ENCODE peak calls at places on chromosome 14, in five cellular contexts. One of them, this sample, is unnamed.

GRCh38 chr14:93081875-93082570 is 33.7 kb downstream of the ITPK1 start:
- DNase-seq in H1: no peak
- DNase-seq in SK-N-SH: no peak
- DNase-seq in K562: no peak
- DNase-seq in GM12878: no peak
- DNase-seq in this sample: no peak

GRCh38 chr14:75432406-75432805 is 4.6 kb downstream of the JDP2 start:
- DNase-seq in H1: no peak
- DNase-seq in SK-N-SH: no peak
- DNase-seq in K562: no peak
- DNase-seq in GM12878: no peak
- DNase-seq in this sample: no peak

GRCh38 chr14:71403673-71404072 is 496.4 kb downstream of the PCNX1 start:
- DNase-seq in H1: no peak
- DNase-seq in SK-N-SH: peak
- DNase-seq in K562: peak
- DNase-seq in GM12878: peak
- DNase-seq in this sample: peak

GRCh38 chr14:84482256-84483071 is 1047.5 kb upstream of the FLRT2 start:
- DNase-seq in H1: no peak
- DNase-seq in SK-N-SH: no peak
- DNase-seq in K562: no peak
- DNase-seq in GM12878: no peak
- DNase-seq in this sample: no peak

GRCh38 chr14:21990116-21990515 is 316.5 kb upstream of the OR4E1 start:
- DNase-seq in H1: no peak
- DNase-seq in SK-N-SH: peak
- DNase-seq in K562: no peak
- DNase-seq in GM12878: no peak
- DNase-seq in this sample: no peak

GRCh38 chr14:56760164-56760914 is 49.9 kb downstream of the OTX2 start:
- DNase-seq in H1: no peak
- DNase-seq in SK-N-SH: no peak
- DNase-seq in K562: no peak
- DNase-seq in GM12878: no peak
- DNase-seq in this sample: no peak

GRCh38 chr14:34713681-34714319 is 593 bp downstream of the CFL2 start:
- DNase-seq in H1: no peak
- DNase-seq in SK-N-SH: no peak
- DNase-seq in K562: peak
- DNase-seq in GM12878: no peak
- DNase-seq in this sample: no peak

GRCh38 chr14:57487771-57488170 is 5.9 kb downstream of the CCDC198 start:
- DNase-seq in H1: no peak
- DNase-seq in SK-N-SH: no peak
- DNase-seq in K562: no peak
- DNase-seq in GM12878: no peak
- DNase-seq in this sample: no peak

GRCh38 chr14:88929656-88930436 is 105.4 kb downstream of the TTC8 start:
- DNase-seq in H1: no peak
- DNase-seq in SK-N-SH: no peak
- DNase-seq in K562: peak
- DNase-seq in GM12878: no peak
- DNase-seq in this sample: no peak

GRCh38 chr14:69005432-69006148 is 26.5 kb upstream of the ACTN1 start:
- DNase-seq in H1: no peak
- DNase-seq in SK-N-SH: peak
- DNase-seq in K562: peak
- DNase-seq in GM12878: no peak
- DNase-seq in this sample: no peak

GRCh38 chr14:77219591-77219990 is 38.0 kb downstream of the TMEM63C start:
- DNase-seq in H1: no peak
- DNase-seq in SK-N-SH: no peak
- DNase-seq in K562: no peak
- DNase-seq in GM12878: no peak
- DNase-seq in this sample: no peak

GRCh38 chr14:95620659-95621059 is 65.6 kb upstream of the TCL1B start:
- DNase-seq in H1: no peak
- DNase-seq in SK-N-SH: no peak
- DNase-seq in K562: peak
- DNase-seq in GM12878: no peak
- DNase-seq in this sample: peak

GRCh38 chr14:63787995-63788946 is 60.4 kb upstream of the SGPP1 start:
- DNase-seq in H1: no peak
- DNase-seq in SK-N-SH: no peak
- DNase-seq in K562: no peak
- DNase-seq in GM12878: no peak
- DNase-seq in this sample: no peak

GRCh38 chr14:100607611-100607956 is 20.4 kb upstream of the BEGAIN start:
- DNase-seq in H1: no peak
- DNase-seq in SK-N-SH: peak
- DNase-seq in K562: no peak
- DNase-seq in GM12878: no peak
- DNase-seq in this sample: no peak

GRCh38 chr14:34568803-34569202 is 29.3 kb upstream of the EAPP start:
- DNase-seq in H1: no peak
- DNase-seq in SK-N-SH: no peak
- DNase-seq in K562: no peak
- DNase-seq in GM12878: no peak
- DNase-seq in this sample: no peak

GRCh38 chr14:75982724-75983358 is 1.0 kb upstream of the TGFB3 start:
- DNase-seq in H1: no peak
- DNase-seq in SK-N-SH: no peak
- DNase-seq in K562: no peak
- DNase-seq in GM12878: no peak
- DNase-seq in this sample: peak

GRCh38 chr14:64762044-64763034 is 58.1 kb downstream of the PLEKHG3 start:
- DNase-seq in H1: no peak
- DNase-seq in SK-N-SH: peak
- DNase-seq in K562: peak
- DNase-seq in GM12878: no peak
- DNase-seq in this sample: no peak

GRCh38 chr14:43539210-43539609 is 967.9 kb downstream of the FSCB start:
- DNase-seq in H1: no peak
- DNase-seq in SK-N-SH: no peak
- DNase-seq in K562: no peak
- DNase-seq in GM12878: no peak
- DNase-seq in this sample: no peak

GRCh38 chr14:91246051-91246852 is 1.7 kb upstream of the GPR68 start:
- DNase-seq in H1: no peak
- DNase-seq in SK-N-SH: no peak
- DNase-seq in K562: no peak
- DNase-seq in GM12878: no peak
- DNase-seq in this sample: no peak

GRCh38 chr14:101122114-101122854 is 218.8 kb upstream of the RTL1 start:
- DNase-seq in H1: no peak
- DNase-seq in SK-N-SH: peak
- DNase-seq in K562: no peak
- DNase-seq in GM12878: no peak
- DNase-seq in this sample: no peak

GRCh38 chr14:38790916-38791315 is 312.1 kb downstream of the SEC23A start:
- DNase-seq in H1: no peak
- DNase-seq in SK-N-SH: no peak
- DNase-seq in K562: no peak
- DNase-seq in GM12878: no peak
- DNase-seq in this sample: no peak

GRCh38 chr14:38788060-38788459 is 315.0 kb downstream of the SEC23A start:
- DNase-seq in H1: no peak
- DNase-seq in SK-N-SH: no peak
- DNase-seq in K562: no peak
- DNase-seq in GM12878: no peak
- DNase-seq in this sample: no peak

GRCh38 chr14:38791862-38792261 is 311.2 kb downstream of the SEC23A start:
- DNase-seq in H1: no peak
- DNase-seq in SK-N-SH: no peak
- DNase-seq in K562: no peak
- DNase-seq in GM12878: no peak
- DNase-seq in this sample: no peak

DNA sequence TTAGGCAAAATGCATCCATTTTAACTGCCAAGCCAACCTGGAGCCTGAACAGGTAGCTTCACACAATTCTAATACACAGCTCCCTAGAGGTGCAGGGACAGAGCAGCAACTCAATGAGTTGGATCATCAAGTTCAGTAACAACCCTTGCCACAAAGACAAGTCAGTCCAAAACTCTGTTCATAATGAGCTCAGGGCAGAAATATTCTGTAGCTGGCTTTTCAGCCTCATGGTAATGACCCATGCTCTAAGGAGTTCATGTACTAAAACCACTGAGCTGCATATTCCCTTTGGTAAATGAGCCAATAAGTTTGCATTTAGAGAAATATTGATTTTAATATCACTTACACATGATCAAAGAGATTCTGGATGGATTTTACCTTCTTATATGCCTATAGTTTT is 316.1 kb downstream of the SEC23A start:
- DNase-seq in H1: no peak
- DNase-seq in SK-N-SH: no peak
- DNase-seq in K562: no peak
- DNase-seq in GM12878: no peak
- DNase-seq in this sample: no peak
- TF ChIP-seq GABPA in H1: no peak
- TF ChIP-seq GABPA in SK-N-SH: no peak
- TF ChIP-seq GABPA in K562: no peak
- TF ChIP-seq GABPA in GM12878: no peak
- TF ChIP-seq GABPA in this sample: no peak

DNA sequence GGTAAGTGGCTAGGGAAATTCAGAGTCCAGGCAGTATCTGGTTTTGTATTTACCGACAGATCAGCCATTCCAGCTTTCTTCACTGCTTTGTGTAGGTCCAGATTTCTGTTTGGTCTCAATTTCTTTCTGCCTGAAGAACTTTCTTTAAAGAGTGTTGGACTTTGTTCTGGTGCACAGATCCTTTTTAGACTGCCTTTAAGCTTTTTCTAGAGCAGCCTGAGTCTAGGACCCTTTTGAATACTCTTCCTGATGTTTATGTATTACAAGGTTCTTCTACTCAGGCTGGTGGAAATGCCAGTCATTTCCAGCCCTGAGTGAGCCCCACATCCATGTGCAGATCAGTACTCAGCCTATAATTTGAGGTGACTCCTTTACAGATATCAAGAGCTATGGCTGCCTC is 54.7 kb downstream of the DAAM1 start:
- DNase-seq in H1: no peak
- DNase-seq in SK-N-SH: no peak
- DNase-seq in K562: no peak
- DNase-seq in GM12878: no peak
- DNase-seq in this sample: no peak
- TF ChIP-seq GABPA in H1: no peak
- TF ChIP-seq GABPA in SK-N-SH: no peak
- TF ChIP-seq GABPA in K562: no peak
- TF ChIP-seq GABPA in GM12878: no peak
- TF ChIP-seq GABPA in this sample: no peak

GRCh38 chr14:105473033-105473676 is 1.5 kb upstream of the CRIP2 start:
- DNase-seq in H1: no peak
- DNase-seq in SK-N-SH: peak
- DNase-seq in K562: no peak
- DNase-seq in GM12878: no peak
- DNase-seq in this sample: no peak

GRCh38 chr14:105474478-105475268 is at the start of gene CRIP2:
- DNase-seq in H1: no peak
- DNase-seq in SK-N-SH: peak
- DNase-seq in K562: peak
- DNase-seq in GM12878: no peak
- DNase-seq in this sample: no peak

GRCh38 chr14:105475269-105475915 is 771 bp downstream of the CRIP2 start:
- DNase-seq in H1: no peak
- DNase-seq in SK-N-SH: no peak
- DNase-seq in K562: no peak
- DNase-seq in GM12878: no peak
- DNase-seq in this sample: no peak

GRCh38 chr14:105472496-105472991 is 2.1 kb upstream of the CRIP2 start:
- DNase-seq in H1: no peak
- DNase-seq in SK-N-SH: peak
- DNase-seq in K562: no peak
- DNase-seq in GM12878: no peak
- DNase-seq in this sample: no peak

DNA sequence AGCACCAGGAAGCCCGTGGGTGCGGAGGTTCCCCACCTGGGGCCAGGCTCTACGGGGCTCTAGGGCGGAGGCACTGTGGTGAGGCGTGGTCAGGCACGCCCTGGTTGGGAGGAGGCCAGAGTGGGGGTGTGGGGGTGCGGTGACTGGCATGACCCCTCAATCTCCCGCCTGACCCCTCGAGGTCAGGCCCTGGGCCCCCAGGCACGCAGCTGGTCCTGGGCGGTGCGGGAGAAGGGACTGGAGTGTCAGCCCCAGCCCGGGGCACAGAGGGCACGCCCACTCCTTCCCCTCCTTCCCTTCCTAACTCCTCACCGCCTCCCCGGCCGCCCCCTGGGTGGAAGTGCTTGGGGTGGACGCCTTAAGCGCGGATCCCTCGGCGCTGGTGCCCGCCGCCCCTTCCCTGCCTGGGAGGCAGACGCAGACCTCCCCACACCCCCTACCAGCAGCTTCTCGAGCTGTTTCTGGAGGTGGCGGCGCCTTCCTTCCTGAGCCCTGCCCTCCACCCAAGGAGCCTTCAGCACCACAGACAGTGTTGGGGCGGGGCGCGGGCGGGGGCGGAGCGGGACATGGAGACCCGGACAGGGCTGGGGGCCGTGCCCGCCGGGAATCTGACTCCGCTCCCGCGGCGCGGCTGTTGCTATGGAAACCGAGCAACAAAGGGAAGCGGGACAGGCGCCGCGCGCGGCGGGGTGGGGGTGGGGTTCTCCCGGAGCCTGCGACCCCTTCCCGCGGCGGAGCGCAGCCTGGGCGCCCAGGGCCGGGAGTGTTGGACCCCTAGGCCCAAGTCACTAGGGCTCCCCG is 744 bp upstream of the CRIP2 start:
- DNase-seq in H1: no peak
- DNase-seq in SK-N-SH: peak
- DNase-seq in K562: peak
- DNase-seq in GM12878: no peak
- DNase-seq in this sample: peak
- TF ChIP-seq GABPA in H1: no peak
- TF ChIP-seq GABPA in SK-N-SH: no peak
- TF ChIP-seq GABPA in K562: no peak
- TF ChIP-seq GABPA in GM12878: no peak
- TF ChIP-seq GABPA in this sample: no peak

DNA sequence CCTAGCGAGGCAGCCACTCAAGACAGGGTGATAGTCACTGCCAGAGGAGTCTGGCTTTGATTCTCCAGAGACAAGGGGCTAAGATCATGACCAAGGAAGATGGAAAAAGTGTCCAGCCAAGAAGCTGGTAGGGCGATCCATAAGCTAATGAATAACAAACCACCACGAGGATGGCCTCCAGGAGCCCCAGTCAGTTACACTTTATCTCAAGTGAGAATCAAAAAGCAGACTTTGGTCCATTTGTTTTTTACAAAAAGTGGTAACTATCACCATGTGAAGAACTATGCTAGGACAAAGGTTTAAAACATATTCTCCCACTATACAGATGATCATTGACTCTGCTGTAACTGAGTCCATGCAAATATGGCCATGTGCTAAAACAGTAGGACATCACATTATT is 13.9 kb downstream of the SETD3 start:
- DNase-seq in H1: no peak
- DNase-seq in SK-N-SH: no peak
- DNase-seq in K562: no peak
- DNase-seq in GM12878: no peak
- DNase-seq in this sample: no peak
- TF ChIP-seq GABPA in H1: no peak
- TF ChIP-seq GABPA in SK-N-SH: no peak
- TF ChIP-seq GABPA in K562: no peak
- TF ChIP-seq GABPA in GM12878: no peak
- TF ChIP-seq GABPA in this sample: no peak